ENCODE peak calls at places on chromosomes 7 and 10, in seven cellular contexts. O is stimulated activated CD4-positive, alpha-beta T cell treated with anti-CD3 and anti-CD28 coated beads, Interleukin-2, amount 100 ng/mL, for 48 hours; C is ELR; N is CD8-positive, alpha-beta memory T cell; Z is central memory CD8-positive, alpha-beta T cell; G is nephron progenitor cell; V is GM12892. K is an unnamed sample.

GRCh38 chr10:88082806-88083596 is 219.6 kb downstream of the PTEN start:
- DNase-seq in C (no peak), O (no peak), V (no peak), Z (no peak), N (no peak), G (no peak), K (no peak)

GRCh38 chr10:22615819-22616499 is 98.4 kb downstream of the PIP4K2A start:
- DNase-seq in C (peak), O (no peak), N (peak), V (no peak), G (no peak), Z (peak), K (no peak)

GRCh38 chr7:101099969-101100781 is 14.9 kb downstream of the TRIM56 start:
- DNase-seq in C (peak), V (no peak), G (peak), Z (no peak), O (peak), N (no peak), K (no peak)

GRCh38 chr10:132413226-132414205 is 16.5 kb downstream of the PWWP2B start:
- DNase-seq in G (no peak), Z (no peak), C (no peak), O (no peak), V (no peak), N (no peak), K (no peak)

GRCh38 chr10:72883861-72884260 is 9.7 kb upstream of the OIT3 start:
- DNase-seq in C (no peak), Z (no peak), O (no peak), N (no peak), V (no peak), G (no peak), K (no peak)

GRCh38 chr7:122919643-122920181 is 33.5 kb upstream of the CADPS2 start:
- DNase-seq in Z (no peak), V (no peak), G (no peak), C (no peak), O (no peak), N (no peak), K (no peak)

GRCh38 chr7:105713488-105714465 is 132.5 kb upstream of the EFCAB10 start:
- DNase-seq in O (no peak), V (no peak), G (no peak), C (peak), N (no peak), Z (no peak), K (no peak)

GRCh38 chr10:133460208-133460769 is 6.5 kb downstream of the SCART1 start:
- DNase-seq in G (no peak), N (no peak), Z (no peak), O (no peak), C (no peak), V (no peak), K (no peak)

GRCh38 chr10:63267414-63268138 is 134.4 kb downstream of the NRBF2 start:
- DNase-seq in O (no peak), G (no peak), N (no peak), C (peak), Z (no peak), V (no peak), K (no peak)

GRCh38 chr10:100650693-100651092 is 94.7 kb upstream of the PAX2 start:
- DNase-seq in N (no peak), C (no peak), O (no peak), Z (no peak), G (no peak), V (no peak), K (no peak)

GRCh38 chr10:14971867-14972448 is 12.8 kb downstream of the MEIG1 start:
- DNase-seq in Z (no peak), G (peak), V (no peak), N (peak), O (peak), C (peak), K (no peak)